ENCODE peak calls at places on chromosome 16, in five cellular contexts. B, J, S, E and T are unnamed samples.

GRCh38 chr16:23801387-23801786 is 34.4 kb upstream of the PRKCB start:
- DNase-seq in B (peak), J (peak), S (peak), E (peak), T (peak)

GRCh38 chr16:61858996-61859395 is 177.2 kb downstream of the CDH8 start:
- DNase-seq in B (no peak), J (no peak), S (no peak), E (no peak), T (no peak)

GRCh38 chr16:11719171-11719570 is 23.5 kb downstream of the TXNDC11 start:
- DNase-seq in B (no peak), J (no peak), S (no peak), E (no peak), T (no peak)

GRCh38 chr16:2121853-2122252 is 13.8 kb downstream of the PKD1 start:
- DNase-seq in B (no peak), J (no peak), S (no peak), E (no peak), T (no peak)

GRCh38 chr16:19655242-19655777 is 62.7 kb downstream of the KNOP1 start:
- DNase-seq in B (no peak), J (no peak), S (no peak), E (no peak), T (no peak)

GRCh38 chr16:49352923-49353322 is 20.7 kb upstream of the C16orf78 start:
- DNase-seq in B (no peak), J (no peak), S (no peak), E (no peak), T (no peak)

GRCh38 chr16:70402916-70403659 is 35.8 kb downstream of the ST3GAL2 start:
- DNase-seq in B (no peak), J (no peak), S (no peak), E (no peak), T (no peak)

GRCh38 chr16:3640632-3641501 is 13.6 kb upstream of the DNASE1 start:
- DNase-seq in B (no peak), J (no peak), S (no peak), E (no peak), T (no peak)

GRCh38 chr16:86261379-86261778 is 248.9 kb upstream of the FOXF1 start:
- DNase-seq in B (no peak), J (no peak), S (no peak), E (no peak), T (no peak)